ENCODE peak calls at places on chromosomes 2 and 18, in five cellular contexts. One of them, this sample, is unnamed.

GRCh38 chr2:2016912-2017311 is 272.6 kb upstream of the PXDN start:
- DNase-seq in GM12892: no peak
- DNase-seq in IMR-90: no peak
- DNase-seq in K562: no peak
- DNase-seq in body of pancreas: no peak
- DNase-seq in this sample: no peak

GRCh38 chr2:201807452-201807980 is 1.2 kb downstream of the CDK15 start:
- DNase-seq in GM12892: no peak
- DNase-seq in IMR-90: peak; percentile 63
- DNase-seq in K562: no peak
- DNase-seq in body of pancreas: peak; percentile 11
- DNase-seq in this sample: no peak

GRCh38 chr18:45521777-45522176 is 93.5 kb upstream of the SLC14A2 start:
- DNase-seq in GM12892: no peak
- DNase-seq in IMR-90: peak; percentile 22
- DNase-seq in K562: no peak
- DNase-seq in body of pancreas: no peak
- DNase-seq in this sample: no peak

GRCh38 chr2:45577426-45577825 is 33.6 kb downstream of the SRBD1 start:
- DNase-seq in GM12892: no peak
- DNase-seq in IMR-90: peak; percentile 54
- DNase-seq in K562: no peak
- DNase-seq in body of pancreas: no peak
- DNase-seq in this sample: no peak

GRCh38 chr2:151914989-151915628 is 86.9 kb upstream of the ARL5A start:
- DNase-seq in GM12892: no peak
- DNase-seq in IMR-90: no peak
- DNase-seq in K562: no peak
- DNase-seq in body of pancreas: no peak
- DNase-seq in this sample: no peak

GRCh38 chr2:131035112-131035825 is 58.0 kb downstream of the FAM168B start:
- DNase-seq in GM12892: no peak
- DNase-seq in IMR-90: no peak
- DNase-seq in K562: no peak
- DNase-seq in body of pancreas: no peak
- DNase-seq in this sample: no peak

GRCh38 chr2:37802899-37803379 is 122.1 kb upstream of the RMDN2 start:
- DNase-seq in GM12892: no peak
- DNase-seq in IMR-90: peak; percentile 99
- DNase-seq in K562: no peak
- DNase-seq in body of pancreas: no peak
- DNase-seq in this sample: no peak

GRCh38 chr18:75216926-75217303 is 6.3 kb downstream of the TSHZ1 start:
- DNase-seq in GM12892: no peak
- DNase-seq in IMR-90: no peak
- DNase-seq in K562: no peak
- DNase-seq in body of pancreas: no peak
- DNase-seq in this sample: no peak

GRCh38 chr2:136323935-136324334 is 206.0 kb upstream of the CXCR4 start:
- DNase-seq in GM12892: no peak
- DNase-seq in IMR-90: no peak
- DNase-seq in K562: no peak
- DNase-seq in body of pancreas: no peak
- DNase-seq in this sample: no peak

GRCh38 chr2:74474899-74475298 is 2.4 kb upstream of the MRPL53 start:
- DNase-seq in GM12892: no peak
- DNase-seq in IMR-90: no peak
- DNase-seq in K562: peak; percentile 29
- DNase-seq in body of pancreas: no peak
- DNase-seq in this sample: no peak

GRCh38 chr2:74472945-74473258 is 422 bp upstream of the MRPL53 start:
- DNase-seq in GM12892: no peak
- DNase-seq in IMR-90: no peak
- DNase-seq in K562: no peak
- DNase-seq in body of pancreas: no peak
- DNase-seq in this sample: no peak

GRCh38 chr2:74471332-74472065 is 981 bp downstream of the MRPL53 start:
- DNase-seq in GM12892: no peak
- DNase-seq in IMR-90: no peak
- DNase-seq in K562: no peak
- DNase-seq in body of pancreas: no peak
- DNase-seq in this sample: no peak

GRCh38 chr2:74474481-74474880 is 2.0 kb upstream of the MRPL53 start:
- DNase-seq in GM12892: no peak
- DNase-seq in IMR-90: no peak
- DNase-seq in K562: no peak
- DNase-seq in body of pancreas: no peak
- DNase-seq in this sample: no peak

GRCh38 chr2:74472086-74472944 is at the start of gene MRPL53:
- DNase-seq in GM12892: peak; percentile 78
- DNase-seq in IMR-90: peak; percentile 92
- DNase-seq in K562: peak; percentile 80
- DNase-seq in body of pancreas: peak; percentile 95
- DNase-seq in this sample: peak; percentile 70
- TF ChIP-seq POLR2A in GM12892: peak; percentile 98
- TF ChIP-seq POLR2A in IMR-90: no peak
- TF ChIP-seq POLR2A in K562: peak; percentile 95
- TF ChIP-seq POLR2A in body of pancreas: peak; percentile 91
- TF ChIP-seq POLR2A in this sample: peak; percentile 78

DNA sequence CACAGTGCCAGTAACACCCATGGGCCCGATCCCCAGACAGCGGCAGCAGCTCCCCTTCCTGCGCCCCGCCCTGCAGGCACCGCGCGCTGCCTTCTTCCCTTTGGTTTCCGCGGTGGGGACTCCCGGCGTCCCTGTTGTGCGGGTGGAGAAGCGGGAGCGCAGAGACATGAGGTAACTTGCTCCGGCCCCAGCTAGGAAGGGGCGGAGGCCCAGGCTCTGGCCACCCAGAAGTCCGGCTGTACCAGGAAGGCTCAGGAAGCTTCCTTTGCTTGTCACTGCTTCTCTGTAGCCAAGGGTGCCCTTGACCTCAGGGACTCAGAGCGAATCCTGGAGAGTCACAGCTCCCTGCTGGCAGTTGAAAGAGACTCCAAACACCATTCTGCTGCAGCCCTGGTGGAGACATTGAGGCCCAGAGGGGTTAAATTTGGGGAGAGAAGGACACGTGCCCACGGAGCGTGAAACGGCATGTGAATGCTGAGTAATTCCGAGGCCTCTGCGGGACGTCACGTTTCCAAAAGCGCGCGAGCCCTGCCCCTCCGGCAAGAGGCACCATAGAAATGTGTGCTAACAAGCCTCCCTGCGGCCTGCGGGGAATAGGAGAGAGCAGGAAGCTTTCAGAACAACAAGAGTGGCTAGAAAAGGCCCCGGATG is 6.7 kb upstream of the ADCY3 start:
- DNase-seq in GM12892: peak; percentile 46
- DNase-seq in IMR-90: no peak
- DNase-seq in K562: no peak
- DNase-seq in body of pancreas: peak; percentile 30
- DNase-seq in this sample: no peak
- TF ChIP-seq POLR2A in GM12892: no peak
- TF ChIP-seq POLR2A in IMR-90: no peak
- TF ChIP-seq POLR2A in K562: no peak
- TF ChIP-seq POLR2A in body of pancreas: no peak
- TF ChIP-seq POLR2A in this sample: no peak

GRCh38 chr18:22253676-22254075 is 84.3 kb downstream of the GATA6 start:
- DNase-seq in GM12892: no peak
- DNase-seq in IMR-90: no peak
- DNase-seq in K562: no peak
- DNase-seq in body of pancreas: no peak
- DNase-seq in this sample: no peak

GRCh38 chr18:22257022-22257543 is 87.7 kb downstream of the GATA6 start:
- DNase-seq in GM12892: no peak
- DNase-seq in IMR-90: no peak
- DNase-seq in K562: no peak
- DNase-seq in body of pancreas: no peak
- DNase-seq in this sample: no peak

GRCh38 chr18:22250591-22250996 is 81.2 kb downstream of the GATA6 start:
- DNase-seq in GM12892: no peak
- DNase-seq in IMR-90: no peak
- DNase-seq in K562: no peak
- DNase-seq in body of pancreas: no peak
- DNase-seq in this sample: no peak

GRCh38 chr18:22253156-22253555 is 83.8 kb downstream of the GATA6 start:
- DNase-seq in GM12892: no peak
- DNase-seq in IMR-90: no peak
- DNase-seq in K562: no peak
- DNase-seq in body of pancreas: no peak
- DNase-seq in this sample: no peak

DNA sequence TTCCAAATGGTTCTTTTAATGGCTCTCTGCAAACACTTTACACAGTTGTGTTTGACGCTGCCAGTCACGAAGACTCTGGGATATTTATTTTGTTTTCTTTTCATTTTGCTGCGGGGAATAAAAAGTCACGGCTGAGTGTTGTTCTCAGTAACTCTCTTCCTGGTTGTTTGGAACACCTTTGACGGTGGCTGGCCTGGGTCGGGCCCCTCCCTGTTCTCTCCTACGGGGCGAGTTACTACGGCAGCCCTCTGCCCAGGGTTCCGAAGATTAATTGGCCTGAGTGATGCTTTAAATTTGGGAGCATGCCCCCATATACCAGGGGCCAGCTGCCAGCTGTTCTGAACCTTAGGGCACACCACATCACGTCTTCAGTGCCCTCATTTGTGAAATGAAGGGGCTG is 84.7 kb downstream of the GATA6 start:
- DNase-seq in GM12892: no peak
- DNase-seq in IMR-90: no peak
- DNase-seq in K562: no peak
- DNase-seq in body of pancreas: no peak
- DNase-seq in this sample: no peak
- TF ChIP-seq POLR2A in GM12892: no peak
- TF ChIP-seq POLR2A in IMR-90: no peak
- TF ChIP-seq POLR2A in K562: no peak
- TF ChIP-seq POLR2A in body of pancreas: no peak
- TF ChIP-seq POLR2A in this sample: no peak

GRCh38 chr2:11465485-11466306 is at the start of gene E2F6:
- DNase-seq in GM12892: peak; percentile 63
- DNase-seq in IMR-90: peak; percentile 90
- DNase-seq in K562: peak; percentile 94
- DNase-seq in body of pancreas: peak; percentile 94
- DNase-seq in this sample: peak; percentile 88
- TF ChIP-seq POLR2A in GM12892: peak; percentile 67
- TF ChIP-seq POLR2A in IMR-90: peak; percentile 68
- TF ChIP-seq POLR2A in K562: peak; percentile 69
- TF ChIP-seq POLR2A in body of pancreas: peak; percentile 77
- TF ChIP-seq POLR2A in this sample: peak; percentile 60

DNA sequence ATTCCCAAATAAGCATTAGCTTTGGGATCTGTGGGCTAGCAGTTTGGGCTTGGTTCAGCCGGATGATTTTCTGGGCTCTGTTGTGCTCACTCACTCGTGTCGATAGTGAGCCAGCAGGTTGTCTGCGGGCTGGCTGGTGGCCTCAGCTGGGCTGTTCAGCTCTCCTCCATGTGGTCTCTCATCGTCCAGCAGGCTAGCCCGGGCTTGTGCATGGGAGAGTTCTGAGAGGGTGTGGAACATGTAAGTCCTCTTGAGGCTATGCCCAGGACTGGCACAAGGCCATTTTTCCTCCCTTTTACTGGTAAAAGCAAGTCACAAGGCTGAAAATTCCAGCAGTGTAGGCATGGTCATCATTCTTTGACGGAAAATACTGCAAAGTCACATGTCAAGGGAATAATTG is 38.5 kb downstream of the NTSR2 start:
- DNase-seq in GM12892: no peak
- DNase-seq in IMR-90: no peak
- DNase-seq in K562: no peak
- DNase-seq in body of pancreas: no peak
- DNase-seq in this sample: no peak
- TF ChIP-seq POLR2A in GM12892: no peak
- TF ChIP-seq POLR2A in IMR-90: no peak
- TF ChIP-seq POLR2A in K562: no peak
- TF ChIP-seq POLR2A in body of pancreas: no peak
- TF ChIP-seq POLR2A in this sample: no peak

GRCh38 chr2:108448678-108449409 is at the start of gene GCC2:
- DNase-seq in GM12892: peak; percentile 75
- DNase-seq in IMR-90: peak; percentile 91
- DNase-seq in K562: peak; percentile 91
- DNase-seq in body of pancreas: peak; percentile 97
- DNase-seq in this sample: peak; percentile 72
- TF ChIP-seq POLR2A in GM12892: peak; percentile 77
- TF ChIP-seq POLR2A in IMR-90: peak; percentile 91
- TF ChIP-seq POLR2A in K562: peak; percentile 87
- TF ChIP-seq POLR2A in body of pancreas: peak; percentile 94
- TF ChIP-seq POLR2A in this sample: peak; percentile 68

GRCh38 chr2:29806461-29806860 is 114.9 kb downstream of the ALK start:
- DNase-seq in GM12892: no peak
- DNase-seq in IMR-90: no peak
- DNase-seq in K562: no peak
- DNase-seq in body of pancreas: no peak
- DNase-seq in this sample: no peak
- TF ChIP-seq POLR2A in GM12892: no peak
- TF ChIP-seq POLR2A in IMR-90: no peak
- TF ChIP-seq POLR2A in K562: no peak
- TF ChIP-seq POLR2A in body of pancreas: no peak
- TF ChIP-seq POLR2A in this sample: no peak

This sample was measured in H54.